ENCODE peak calls at places on chromosomes 7 and 10, in six cellular contexts. M, V, H, U, T and O are unnamed samples.

GRCh38 chr10:34875061-34875460 is 60.0 kb upstream of the PARD3 start:
- DNase-seq in T (no peak), V (no peak), H (no peak), U (no peak), M (no peak), O (no peak)

GRCh38 chr7:115676080-115676479 is 354.5 kb downstream of the TFEC start:
- DNase-seq in U (no peak), H (peak), V (peak), M (peak), T (no peak), O (peak)

GRCh38 chr7:46747869-46748576 is 827.0 kb upstream of the IGFBP3 start:
- DNase-seq in U (no peak), H (no peak), M (no peak), V (no peak), T (no peak), O (no peak)

GRCh38 chr7:12490105-12490688 is 80.3 kb upstream of the SCIN start:
- DNase-seq in T (peak), U (no peak), M (peak), H (no peak), V (peak), O (peak)

GRCh38 chr7:17934094-17934493 is 6.2 kb downstream of the SNX13 start:
- DNase-seq in H (no peak), U (no peak), T (no peak), M (no peak), V (no peak), O (no peak)

GRCh38 chr10:26468691-26469090 is 30.6 kb downstream of the APBB1IP start:
- DNase-seq in H (peak), U (no peak), V (no peak), T (no peak), M (no peak), O (no peak)

GRCh38 chr10:123569436-123570010 is 96.6 kb upstream of the GPR26 start:
- DNase-seq in V (no peak), U (no peak), H (no peak), M (no peak), T (no peak), O (no peak)

GRCh38 chr10:58661336-58661735 is 148.7 kb downstream of the BICC1 start:
- DNase-seq in M (peak), H (no peak), V (peak), T (no peak), U (no peak), O (peak)

GRCh38 chr10:49328401-49329185 is 29.6 kb downstream of the C10orf71 start:
- DNase-seq in M (no peak), V (no peak), H (no peak), T (no peak), U (peak), O (no peak)

GRCh38 chr7:116805100-116805544 is 57.3 kb upstream of the CAPZA2 start:
- DNase-seq in M (no peak), H (no peak), T (peak), V (peak), U (no peak), O (no peak)

GRCh38 chr7:70014472-70015232 is 416.4 kb downstream of the AUTS2 start:
- DNase-seq in U (no peak), M (no peak), H (no peak), V (no peak), T (no peak), O (no peak)

GRCh38 chr10:102614888-102615287 is 29.4 kb upstream of the TRIM8 start:
- DNase-seq in H (no peak), V (no peak), U (no peak), M (no peak), T (no peak), O (no peak)

GRCh38 chr10:102616071-102616770 is 28.1 kb upstream of the TRIM8 start:
- DNase-seq in T (no peak), H (peak), V (no peak), M (no peak), U (no peak), O (no peak)

GRCh38 chr10:102617041-102617440 is 27.2 kb upstream of the TRIM8 start:
- DNase-seq in H (no peak), V (no peak), T (no peak), U (no peak), M (no peak), O (no peak)

GRCh38 chr10:102613761-102614160 is 30.5 kb upstream of the TRIM8 start:
- DNase-seq in V (peak), H (no peak), U (no peak), T (no peak), M (no peak), O (peak)

DNA sequence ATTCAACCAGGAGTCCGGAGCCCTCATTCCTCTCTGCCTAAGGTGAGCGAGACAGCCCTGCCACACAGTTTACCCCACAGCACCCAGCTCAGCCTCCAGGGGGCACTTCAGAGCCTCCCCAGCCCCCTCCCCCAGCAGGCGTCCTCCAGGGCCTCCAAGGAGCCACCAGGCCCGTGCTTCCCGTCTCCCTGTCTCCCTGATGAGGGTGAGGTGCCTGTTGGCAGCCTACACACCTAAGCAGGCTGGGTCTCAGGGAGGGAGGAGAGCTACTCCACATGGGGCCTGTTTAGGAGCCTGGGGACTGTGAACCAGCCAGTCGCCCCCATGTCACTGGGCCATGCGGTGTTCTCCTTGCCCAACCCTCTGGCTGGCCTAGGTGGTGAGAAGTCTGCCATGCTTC is 28.9 kb upstream of the TRIM8 start:
- DNase-seq in H (no peak), M (no peak), V (no peak), U (no peak), T (no peak), O (no peak)
- TF ChIP-seq CTCF in H (no peak), M (peak), V (peak), U (no peak), T (peak), O (peak)

GRCh38 chr7:95471076-95471475 is 14.7 kb upstream of the ASB4 start:
- DNase-seq in V (no peak), U (no peak), H (no peak), M (no peak), T (no peak), O (no peak)

GRCh38 chr7:95469850-95470249 is 15.9 kb upstream of the ASB4 start:
- DNase-seq in T (no peak), V (no peak), M (no peak), H (no peak), U (no peak), O (no peak)

GRCh38 chr7:95472521-95473160 is 13.1 kb upstream of the ASB4 start:
- DNase-seq in H (no peak), V (peak), U (no peak), M (peak), T (no peak), O (peak)

GRCh38 chr7:95469187-95469586 is 16.6 kb upstream of the ASB4 start:
- DNase-seq in U (no peak), V (no peak), H (no peak), T (no peak), M (peak), O (peak)

DNA sequence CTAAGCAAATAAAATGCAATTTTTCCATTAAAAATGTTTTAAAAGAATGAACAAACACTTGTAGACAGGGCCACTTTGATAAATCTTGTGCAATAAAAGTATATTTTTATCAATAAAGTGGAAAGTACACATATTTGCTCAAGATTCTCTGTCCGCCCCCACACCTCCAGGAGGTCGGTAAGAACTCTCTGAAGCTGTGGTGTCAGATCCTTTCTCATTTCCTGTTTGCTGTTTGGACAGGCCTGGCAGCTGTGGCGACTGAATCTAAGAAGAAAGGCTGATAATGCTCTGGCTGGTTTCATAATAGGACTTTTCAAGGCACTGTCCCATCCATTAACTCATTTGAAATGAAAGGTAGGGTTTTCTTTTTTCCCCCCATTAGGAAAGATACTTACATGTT is 15.3 kb upstream of the ASB4 start:
- DNase-seq in V (peak), M (peak), H (peak), T (no peak), U (no peak), O (peak)
- H3K4me3 ChIP-seq in V (no peak), M (no peak), H (no peak), T (no peak), U (no peak), O (no peak)

GRCh38 chr10:127973810-127974311 is 67.0 kb downstream of the PTPRE start:
- DNase-seq in U (no peak), T (no peak), H (no peak), V (no peak), M (no peak), O (no peak)
- TF ChIP-seq CTCF in U (no peak), T (no peak), H (no peak), V (no peak), M (peak), O (no peak)

GRCh38 chr10:89332092-89332633 is 4.4 kb downstream of the IFIT3 start:
- DNase-seq in V (peak), H (no peak), U (no peak), M (peak), T (peak), O (peak)
- H3K4me3 ChIP-seq in V (peak), H (peak), U (peak), M (peak), T (peak), O (no peak)